ENCODE peak calls at places on chromosome 14, in eight cellular contexts. T is foreskin keratinocyte; N is NCI-H1417; D is Calu3; V is CD4-positive, alpha-beta memory T cell; W is CD8-positive, alpha-beta T cell; A is NCI-H2081; I is HTR-8/SVneo. Z is an unnamed sample.

GRCh38 chr14:77570706-77571293 is 45.6 kb downstream of the SPTLC2 start:
- DNase-seq in T (no peak), N (no peak), W (no peak), I (no peak), V (no peak), A (no peak), D (no peak), Z (no peak)

GRCh38 chr14:94408546-94409095 is 20.2 kb upstream of the SERPINA1 start:
- DNase-seq in A (no peak), N (no peak), I (no peak), V (no peak), W (no peak), D (no peak), T (no peak), Z (no peak)

GRCh38 chr14:102893452-102893851 is 29.0 kb upstream of the AMN start:
- DNase-seq in V (no peak), W (no peak), I (no peak), T (no peak), N (no peak), A (no peak), D (no peak), Z (no peak)

GRCh38 chr14:22427771-22428228 is 161.2 kb downstream of the DAD1 start:
- DNase-seq in A (no peak), I (peak; percentile 12), V (no peak), N (no peak), T (peak; percentile 33), D (no peak), W (no peak), Z (peak; percentile 41)

GRCh38 chr14:90755661-90756304 is 60.4 kb downstream of the TTC7B start:
- DNase-seq in T (no peak), V (no peak), I (no peak), W (no peak), D (no peak), A (no peak), N (no peak), Z (no peak)

GRCh38 chr14:69879175-69880047 is at the start of gene SMOC1:
- DNase-seq in A (peak; percentile 93), V (no peak), N (peak; percentile 83), I (peak; percentile 100), W (no peak), D (peak; percentile 96), T (no peak), Z (peak; percentile 76)

GRCh38 chr14:20682435-20683124 is 1.8 kb upstream of the RNASE4 start:
- DNase-seq in I (peak; percentile 80), D (peak; percentile 83), T (peak; percentile 89), N (no peak), A (peak; percentile 89), W (peak; percentile 63), V (peak; percentile 85), Z (peak; percentile 76)

GRCh38 chr14:66174453-66174891 is 311.7 kb upstream of the CCDC196 start:
- DNase-seq in I (no peak), V (no peak), W (no peak), N (no peak), D (no peak), T (no peak), A (no peak), Z (no peak)

GRCh38 chr14:19949218-19949617 is 18.5 kb downstream of the OR4K1 start:
- DNase-seq in W (no peak), A (no peak), N (no peak), T (no peak), I (no peak), V (no peak), D (no peak), Z (no peak)

GRCh38 chr14:101521306-101521935 is 39.9 kb upstream of the DIO3 start:
- DNase-seq in V (no peak), W (no peak), D (no peak), A (no peak), N (no peak), I (no peak), T (no peak), Z (no peak)

GRCh38 chr14:104885973-104886689 is 21.1 kb downstream of the CEP170B start:
- DNase-seq in T (no peak), D (no peak), W (no peak), I (no peak), A (no peak), N (no peak), V (peak; percentile 33), Z (no peak)

GRCh38 chr14:71415404-71415690 is 508.1 kb downstream of the PCNX1 start:
- DNase-seq in A (no peak), W (no peak), T (no peak), V (no peak), I (peak; percentile 51), N (no peak), D (no peak), Z (no peak)

GRCh38 chr14:75630695-75631452 is 29.8 kb downstream of the ERG28 start:
- DNase-seq in N (no peak), I (no peak), D (no peak), W (no peak), V (no peak), T (no peak), A (no peak), Z (no peak)

GRCh38 chr14:65019944-65020566 is 33.4 kb downstream of the FNTB start:
- DNase-seq in V (no peak), D (peak; percentile 50), T (no peak), N (peak; percentile 19), A (peak; percentile 55), I (peak; percentile 98), W (no peak), Z (peak; percentile 42)

GRCh38 chr14:30355431-30355913 is 203.5 kb upstream of the G2E3 start:
- DNase-seq in I (no peak), D (no peak), N (no peak), V (no peak), A (no peak), W (no peak), T (no peak), Z (no peak)

GRCh38 chr14:95482967-95483842 is 33.2 kb downstream of the SYNE3 start:
- DNase-seq in T (no peak), N (no peak), A (no peak), I (peak; percentile 92), D (peak; percentile 71), W (no peak), V (no peak), Z (peak; percentile 85)

GRCh38 chr14:100669011-100669412 is 57.7 kb upstream of the DLK1 start:
- DNase-seq in V (no peak), D (no peak), W (no peak), A (no peak), I (no peak), N (no peak), T (no peak), Z (no peak)

GRCh38 chr14:96497087-96497486 is 5.1 kb upstream of the PAPOLA start:
- DNase-seq in V (no peak), I (no peak), A (no peak), T (peak; percentile 55), N (no peak), W (no peak), D (no peak), Z (peak; percentile 38)

GRCh38 chr14:80809663-80810062 is 131.9 kb downstream of the CEP128 start:
- DNase-seq in T (no peak), A (no peak), I (no peak), N (no peak), D (no peak), W (no peak), V (no peak), Z (no peak)

GRCh38 chr14:44941591-44941990 is 20.2 kb downstream of the KLHL28 start:
- DNase-seq in N (no peak), T (no peak), D (no peak), I (no peak), W (no peak), V (no peak), A (no peak), Z (no peak)

GRCh38 chr14:102516531-102517411 is 7.2 kb upstream of the ANKRD9 start:
- DNase-seq in A (no peak), I (peak; percentile 68), V (no peak), D (peak; percentile 74), T (no peak), N (peak; percentile 77), W (peak; percentile 33), Z (peak; percentile 51)

GRCh38 chr14:38880643-38881567 is 222.1 kb downstream of the SEC23A start:
- DNase-seq in T (no peak), W (no peak), A (no peak), V (no peak), I (no peak), D (no peak), N (no peak), Z (no peak)

GRCh38 chr14:94397899-94398479 is 9.6 kb upstream of the SERPINA1 start:
- DNase-seq in N (no peak), A (no peak), D (no peak), W (no peak), T (no peak), V (no peak), I (no peak), Z (no peak)

GRCh38 chr14:104223101-104223809 is 84.9 kb downstream of the KIF26A start:
- DNase-seq in D (no peak), N (peak; percentile 61), T (no peak), I (no peak), W (no peak), V (no peak), A (no peak), Z (no peak)

GRCh38 chr14:92551066-92551841 is 37.7 kb downstream of the RIN3 start:
- DNase-seq in N (no peak), I (no peak), A (no peak), V (no peak), T (no peak), D (no peak), W (no peak), Z (no peak)

GRCh38 chr14:53399057-53399456 is 245.9 kb upstream of the DDHD1 start:
- DNase-seq in N (no peak), A (no peak), W (no peak), V (no peak), D (no peak), T (no peak), I (peak; percentile 49), Z (peak; percentile 17)

GRCh38 chr14:61701946-61702345 is 6.6 kb downstream of the HIF1A start:
- DNase-seq in T (no peak), N (no peak), W (no peak), I (no peak), A (no peak), V (no peak), D (peak; percentile 24), Z (no peak)

GRCh38 chr14:22218729-22219128 is 370.3 kb downstream of the DAD1 start:
- DNase-seq in A (no peak), D (no peak), W (no peak), V (peak; percentile 27), N (no peak), I (no peak), T (no peak), Z (no peak)

GRCh38 chr14:93156693-93157369 is 27.9 kb downstream of the MOAP1 start:
- DNase-seq in A (no peak), I (no peak), D (no peak), V (no peak), T (no peak), W (no peak), N (no peak), Z (no peak)